ENCODE peak calls at places on chromosomes 3 and 15, in ten cellular contexts. One of them, this sample, is unnamed.

GRCh38 chr3:111071257-111072015 is at the start of gene NECTIN3:
- DNase-seq in GM12865: peak
- DNase-seq in NT2/D1: peak
- DNase-seq in heart right ventricle: peak
- DNase-seq in fibroblast of mammary gland: peak
- DNase-seq in aorta: peak
- DNase-seq in AG04450: peak
- DNase-seq in fibroblast of lung: peak
- DNase-seq in GM23248: peak
- DNase-seq in PC-3: peak
- DNase-seq in this sample: peak

GRCh38 chr3:185824051-185824466 is 783 bp downstream of the IGF2BP2 start:
- DNase-seq in GM12865: no peak
- DNase-seq in NT2/D1: no peak
- DNase-seq in heart right ventricle: peak
- DNase-seq in fibroblast of mammary gland: no peak
- DNase-seq in aorta: peak
- DNase-seq in AG04450: no peak
- DNase-seq in fibroblast of lung: no peak
- DNase-seq in GM23248: peak
- DNase-seq in PC-3: no peak
- DNase-seq in this sample: peak

GRCh38 chr3:61894988-61895935 is 333.9 kb downstream of the PTPRG start:
- DNase-seq in GM12865: peak
- DNase-seq in NT2/D1: peak
- DNase-seq in heart right ventricle: peak
- DNase-seq in fibroblast of mammary gland: peak
- DNase-seq in aorta: peak
- DNase-seq in AG04450: peak
- DNase-seq in fibroblast of lung: peak
- DNase-seq in GM23248: peak
- DNase-seq in PC-3: peak
- DNase-seq in this sample: peak

GRCh38 chr3:154125378-154126030 is 4.3 kb downstream of the ARHGEF26 start:
- DNase-seq in GM12865: no peak
- DNase-seq in NT2/D1: no peak
- DNase-seq in heart right ventricle: no peak
- DNase-seq in fibroblast of mammary gland: no peak
- DNase-seq in aorta: no peak
- DNase-seq in AG04450: no peak
- DNase-seq in fibroblast of lung: no peak
- DNase-seq in GM23248: no peak
- DNase-seq in PC-3: peak
- DNase-seq in this sample: no peak

GRCh38 chr15:63939531-63940130 is 105.9 kb upstream of the HERC1 start:
- DNase-seq in GM12865: peak
- DNase-seq in NT2/D1: no peak
- DNase-seq in heart right ventricle: peak
- DNase-seq in fibroblast of mammary gland: peak
- DNase-seq in aorta: peak
- DNase-seq in AG04450: peak
- DNase-seq in fibroblast of lung: peak
- DNase-seq in GM23248: peak
- DNase-seq in PC-3: no peak
- DNase-seq in this sample: peak

GRCh38 chr3:115285001-115285400 is 137.9 kb upstream of the ZBTB20 start:
- DNase-seq in GM12865: no peak
- DNase-seq in NT2/D1: no peak
- DNase-seq in heart right ventricle: no peak
- DNase-seq in fibroblast of mammary gland: no peak
- DNase-seq in aorta: no peak
- DNase-seq in AG04450: no peak
- DNase-seq in fibroblast of lung: no peak
- DNase-seq in GM23248: no peak
- DNase-seq in PC-3: no peak
- DNase-seq in this sample: no peak

GRCh38 chr15:27573800-27574485 is 525.2 kb downstream of the OCA2 start:
- DNase-seq in GM12865: no peak
- DNase-seq in NT2/D1: no peak
- DNase-seq in heart right ventricle: no peak
- DNase-seq in fibroblast of mammary gland: no peak
- DNase-seq in aorta: no peak
- DNase-seq in AG04450: no peak
- DNase-seq in fibroblast of lung: no peak
- DNase-seq in GM23248: no peak
- DNase-seq in PC-3: no peak
- DNase-seq in this sample: no peak

GRCh38 chr3:134029734-134030381 is at the start of gene SLCO2A1:
- DNase-seq in GM12865: no peak
- DNase-seq in NT2/D1: no peak
- DNase-seq in heart right ventricle: peak
- DNase-seq in fibroblast of mammary gland: peak
- DNase-seq in aorta: no peak
- DNase-seq in AG04450: no peak
- DNase-seq in fibroblast of lung: peak
- DNase-seq in GM23248: peak
- DNase-seq in PC-3: no peak
- DNase-seq in this sample: peak

GRCh38 chr15:63920504-63921178 is 86.9 kb upstream of the HERC1 start:
- DNase-seq in GM12865: no peak
- DNase-seq in NT2/D1: no peak
- DNase-seq in heart right ventricle: no peak
- DNase-seq in fibroblast of mammary gland: no peak
- DNase-seq in aorta: no peak
- DNase-seq in AG04450: no peak
- DNase-seq in fibroblast of lung: no peak
- DNase-seq in GM23248: no peak
- DNase-seq in PC-3: no peak
- DNase-seq in this sample: no peak

DNA sequence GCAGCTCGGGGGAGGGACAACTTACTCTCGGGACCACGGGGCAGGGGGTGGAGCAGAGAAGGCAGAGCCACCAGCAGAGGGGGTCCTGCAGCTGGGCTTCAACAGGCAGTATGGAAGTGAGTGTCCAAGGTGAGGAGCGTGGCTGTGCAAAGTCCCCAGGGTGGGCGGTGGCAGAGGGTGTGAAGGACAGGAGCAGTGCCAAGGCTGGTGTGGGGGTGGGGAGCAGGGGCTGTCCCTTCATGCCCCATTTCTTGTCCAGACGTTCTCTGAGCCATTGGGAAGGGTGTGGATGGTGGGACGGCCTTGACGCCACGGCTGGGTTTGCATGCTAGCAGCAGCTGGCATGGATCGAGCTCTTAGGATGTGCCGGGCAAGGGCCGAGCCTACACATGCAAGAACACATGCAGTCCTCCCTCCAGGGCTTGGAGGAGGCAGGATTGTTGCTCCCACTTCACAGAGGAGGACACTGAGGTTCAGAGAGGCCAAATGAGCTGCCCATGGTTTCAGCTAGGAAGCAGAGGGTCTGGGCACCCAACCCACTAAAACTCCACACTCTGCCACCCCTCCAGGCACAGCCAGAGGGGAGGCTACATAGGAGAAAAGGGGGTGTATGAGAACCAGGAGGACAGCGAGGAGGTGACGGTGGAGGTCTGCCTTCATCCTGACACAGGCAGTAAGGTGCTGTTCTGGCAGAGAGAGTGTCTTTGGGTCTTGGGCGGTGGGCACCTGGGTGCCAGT is 93.6 kb downstream of the TBC1D2B start:
- DNase-seq in GM12865: no peak
- DNase-seq in NT2/D1: no peak
- DNase-seq in heart right ventricle: no peak
- DNase-seq in fibroblast of mammary gland: no peak
- DNase-seq in aorta: peak
- DNase-seq in AG04450: no peak
- DNase-seq in fibroblast of lung: peak
- DNase-seq in GM23248: peak
- DNase-seq in PC-3: no peak
- DNase-seq in this sample: peak
- H3K4me3 ChIP-seq in GM12865: no peak
- H3K4me3 ChIP-seq in NT2/D1: no peak
- H3K4me3 ChIP-seq in heart right ventricle: no peak
- H3K4me3 ChIP-seq in fibroblast of mammary gland: no peak
- H3K4me3 ChIP-seq in aorta: no peak
- H3K4me3 ChIP-seq in AG04450: no peak
- H3K4me3 ChIP-seq in fibroblast of lung: no peak
- H3K4me3 ChIP-seq in GM23248: no peak
- H3K4me3 ChIP-seq in PC-3: no peak
- H3K4me3 ChIP-seq in this sample: no peak

DNA sequence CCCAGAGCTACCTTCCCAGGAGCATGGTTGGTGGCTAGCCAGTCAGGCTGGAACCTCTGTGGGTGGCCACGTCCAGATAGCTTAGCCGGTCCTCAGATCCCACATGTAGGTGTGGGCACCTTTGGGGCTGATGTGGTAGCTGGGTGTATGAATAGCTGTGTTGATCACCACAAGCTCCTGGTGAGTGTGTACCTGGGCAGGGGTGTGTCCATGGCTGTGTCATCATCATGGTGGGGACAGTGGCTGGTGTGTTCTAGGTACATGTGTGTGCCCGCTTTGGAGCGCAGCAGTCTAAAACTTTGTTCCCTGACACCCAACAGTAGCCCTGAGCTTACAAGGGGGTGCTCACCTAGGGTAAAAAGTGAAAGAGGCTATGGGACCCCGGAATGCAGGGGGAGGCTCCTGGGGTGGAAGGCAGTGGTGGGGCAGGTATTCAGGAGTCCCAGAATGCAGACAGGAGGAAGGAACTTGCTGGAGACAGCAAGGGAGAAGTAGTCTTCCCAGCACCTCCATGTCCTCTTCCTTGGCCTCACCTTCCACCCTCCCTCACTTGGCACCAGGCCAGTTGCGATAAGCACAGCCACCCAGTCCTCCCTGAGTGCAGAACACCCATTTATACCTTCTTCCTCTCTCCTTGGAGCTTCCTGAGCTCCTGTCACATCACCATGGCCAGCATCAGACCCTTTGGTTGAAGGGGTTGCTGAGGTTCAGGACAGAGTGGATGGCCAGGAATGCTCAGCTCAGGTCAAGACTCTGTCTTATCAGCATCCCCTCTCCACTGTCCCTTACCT is 1.2 kb downstream of the CISH start:
- DNase-seq in GM12865: no peak
- DNase-seq in NT2/D1: no peak
- DNase-seq in heart right ventricle: no peak
- DNase-seq in fibroblast of mammary gland: no peak
- DNase-seq in aorta: no peak
- DNase-seq in AG04450: no peak
- DNase-seq in fibroblast of lung: no peak
- DNase-seq in GM23248: no peak
- DNase-seq in PC-3: no peak
- DNase-seq in this sample: peak
- H3K4me3 ChIP-seq in GM12865: peak
- H3K4me3 ChIP-seq in NT2/D1: peak
- H3K4me3 ChIP-seq in heart right ventricle: peak
- H3K4me3 ChIP-seq in fibroblast of mammary gland: peak
- H3K4me3 ChIP-seq in aorta: no peak
- H3K4me3 ChIP-seq in AG04450: peak
- H3K4me3 ChIP-seq in fibroblast of lung: peak
- H3K4me3 ChIP-seq in GM23248: peak
- H3K4me3 ChIP-seq in PC-3: peak
- H3K4me3 ChIP-seq in this sample: peak

GRCh38 chr3:184290331-184290730 is 8.7 kb upstream of the PSMD2 start:
- DNase-seq in GM12865: no peak
- DNase-seq in NT2/D1: no peak
- DNase-seq in heart right ventricle: no peak
- DNase-seq in fibroblast of mammary gland: no peak
- DNase-seq in aorta: no peak
- DNase-seq in AG04450: no peak
- DNase-seq in fibroblast of lung: no peak
- DNase-seq in GM23248: no peak
- DNase-seq in PC-3: no peak
- DNase-seq in this sample: no peak

GRCh38 chr3:184291044-184291737 is 7.8 kb upstream of the PSMD2 start:
- DNase-seq in GM12865: no peak
- DNase-seq in NT2/D1: no peak
- DNase-seq in heart right ventricle: no peak
- DNase-seq in fibroblast of mammary gland: no peak
- DNase-seq in aorta: no peak
- DNase-seq in AG04450: no peak
- DNase-seq in fibroblast of lung: no peak
- DNase-seq in GM23248: no peak
- DNase-seq in PC-3: no peak
- DNase-seq in this sample: no peak

GRCh38 chr3:184284696-184285095 is 8.9 kb downstream of the ECE2 start:
- DNase-seq in GM12865: peak
- DNase-seq in NT2/D1: peak
- DNase-seq in heart right ventricle: peak
- DNase-seq in fibroblast of mammary gland: peak
- DNase-seq in aorta: peak
- DNase-seq in AG04450: no peak
- DNase-seq in fibroblast of lung: peak
- DNase-seq in GM23248: peak
- DNase-seq in PC-3: peak
- DNase-seq in this sample: peak

GRCh38 chr3:184291738-184292445 is 7.1 kb upstream of the PSMD2 start:
- DNase-seq in GM12865: no peak
- DNase-seq in NT2/D1: no peak
- DNase-seq in heart right ventricle: no peak
- DNase-seq in fibroblast of mammary gland: no peak
- DNase-seq in aorta: no peak
- DNase-seq in AG04450: no peak
- DNase-seq in fibroblast of lung: no peak
- DNase-seq in GM23248: no peak
- DNase-seq in PC-3: no peak
- DNase-seq in this sample: no peak

DNA sequence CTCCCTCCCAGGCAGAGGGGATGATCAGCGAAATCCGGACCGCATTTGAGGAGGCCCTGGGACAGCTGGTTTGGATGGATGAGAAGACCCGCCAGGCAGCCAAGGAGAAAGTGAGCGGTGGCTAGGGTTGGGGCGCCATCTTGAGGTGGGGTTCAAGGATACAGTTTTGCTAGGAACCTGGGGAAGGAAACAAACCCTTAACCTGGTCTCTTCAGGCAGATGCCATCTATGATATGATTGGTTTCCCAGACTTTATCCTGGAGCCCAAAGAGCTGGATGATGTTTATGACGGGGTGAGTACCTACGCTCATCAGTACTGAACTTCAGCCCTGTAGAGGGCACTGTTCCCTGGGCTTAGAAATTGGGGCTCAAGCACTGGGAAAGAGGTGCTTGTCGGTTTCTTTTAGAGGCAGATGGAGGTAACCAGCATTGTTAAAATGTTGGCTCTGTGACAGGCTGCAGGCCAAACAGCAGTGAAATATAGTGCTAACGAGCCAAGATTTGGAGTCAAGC is 9.6 kb upstream of the PSMD2 start:
- DNase-seq in GM12865: peak
- DNase-seq in NT2/D1: peak
- DNase-seq in heart right ventricle: peak
- DNase-seq in fibroblast of mammary gland: peak
- DNase-seq in aorta: peak
- DNase-seq in AG04450: no peak
- DNase-seq in fibroblast of lung: peak
- DNase-seq in GM23248: peak
- DNase-seq in PC-3: peak
- DNase-seq in this sample: peak
- H3K4me3 ChIP-seq in GM12865: no peak
- H3K4me3 ChIP-seq in NT2/D1: no peak
- H3K4me3 ChIP-seq in heart right ventricle: no peak
- H3K4me3 ChIP-seq in fibroblast of mammary gland: no peak
- H3K4me3 ChIP-seq in aorta: no peak
- H3K4me3 ChIP-seq in AG04450: no peak
- H3K4me3 ChIP-seq in fibroblast of lung: no peak
- H3K4me3 ChIP-seq in GM23248: no peak
- H3K4me3 ChIP-seq in PC-3: no peak
- H3K4me3 ChIP-seq in this sample: no peak

GRCh38 chr3:128426128-128426921 is 40.4 kb downstream of the DNAJB8 start:
- DNase-seq in GM12865: peak
- DNase-seq in NT2/D1: no peak
- DNase-seq in heart right ventricle: no peak
- DNase-seq in fibroblast of mammary gland: peak
- DNase-seq in aorta: no peak
- DNase-seq in AG04450: no peak
- DNase-seq in fibroblast of lung: no peak
- DNase-seq in GM23248: peak
- DNase-seq in PC-3: peak
- DNase-seq in this sample: peak
- H3K4me3 ChIP-seq in GM12865: no peak
- H3K4me3 ChIP-seq in NT2/D1: peak
- H3K4me3 ChIP-seq in heart right ventricle: peak
- H3K4me3 ChIP-seq in fibroblast of mammary gland: peak
- H3K4me3 ChIP-seq in aorta: no peak
- H3K4me3 ChIP-seq in AG04450: peak
- H3K4me3 ChIP-seq in fibroblast of lung: peak
- H3K4me3 ChIP-seq in GM23248: peak
- H3K4me3 ChIP-seq in PC-3: peak
- H3K4me3 ChIP-seq in this sample: no peak